ENCODE peak calls at places on chromosomes 6 and 20, in nine cellular contexts. U is endodermal cell, M is H9, W is adrenal gland, C is A549, X is SJSA1, B is IMR-90, Q is psoas muscle, T is DND-41. O is an unnamed sample.

GRCh38 chr6:155493694-155494143 is 38.1 kb upstream of the NOX3 start:
- DNase-seq in U (no peak), M (no peak), W (peak; percentile 44), C (peak; percentile 79), X (peak; percentile 92), B (peak; percentile 100), Q (peak; percentile 37), T (no peak), O (no peak)

GRCh38 chr20:20611165-20611564 is 101.3 kb downstream of the RALGAPA2 start:
- DNase-seq in U (no peak), M (no peak), W (no peak), C (no peak), X (no peak), B (no peak), Q (no peak), T (no peak), O (no peak)

GRCh38 chr20:49245921-49246740 is 26.9 kb downstream of the DDX27 start:
- DNase-seq in U (peak; percentile 72), M (peak; percentile 43), W (no peak), C (peak; percentile 73), X (peak; percentile 31), B (peak; percentile 55), Q (no peak), T (peak; percentile 38), O (no peak)

GRCh38 chr6:20403766-20404640 is 2.3 kb downstream of the E2F3 start:
- DNase-seq in U (peak; percentile 85), M (peak; percentile 56), W (no peak), C (peak; percentile 16), X (peak; percentile 61), B (peak; percentile 58), Q (peak; percentile 21), T (peak; percentile 79), O (no peak)

GRCh38 chr20:17990278-17990972 is 21.6 kb downstream of the MGME1 start:
- DNase-seq in U (no peak), M (no peak), W (no peak), C (no peak), X (no peak), B (peak; percentile 58), Q (no peak), T (no peak), O (no peak)

GRCh38 chr6:133983099-133983939 is 30.3 kb downstream of the TBPL1 start:
- DNase-seq in U (peak; percentile 57), M (no peak), W (no peak), C (no peak), X (peak; percentile 53), B (peak; percentile 53), Q (no peak), T (peak; percentile 88), O (peak; percentile 23)

GRCh38 chr20:58293453-58293852 is 16.1 kb upstream of the RAB22A start:
- DNase-seq in U (peak; percentile 72), M (peak; percentile 46), W (no peak), C (no peak), X (no peak), B (no peak), Q (no peak), T (no peak), O (no peak)

GRCh38 chr6:123873974-123874373 is 70.3 kb downstream of the NKAIN2 start:
- DNase-seq in U (no peak), M (no peak), W (no peak), C (no peak), X (no peak), B (no peak), Q (no peak), T (no peak), O (no peak)

DNA sequence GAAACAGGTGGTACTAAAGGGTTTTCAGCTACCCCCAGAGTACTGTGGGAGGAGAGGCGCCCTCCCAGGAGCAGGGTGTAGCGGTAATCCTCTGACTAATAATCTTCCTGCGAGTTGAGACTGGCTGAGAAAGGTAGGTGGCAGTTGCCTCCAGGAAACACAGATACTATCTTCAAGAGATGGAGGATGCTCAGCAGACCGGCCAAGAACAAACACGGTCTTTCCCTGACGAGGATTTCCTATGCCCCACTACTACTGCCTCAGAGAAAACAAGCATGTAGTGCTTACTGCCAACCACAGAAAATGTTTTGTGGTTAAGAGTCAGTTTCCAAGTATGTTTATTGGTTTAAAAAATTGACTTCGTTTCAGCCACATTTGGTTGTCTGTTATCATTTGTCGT is 26.8 kb downstream of the C6orf89 start:
- DNase-seq in U (no peak), M (no peak), W (no peak), C (no peak), X (peak; percentile 82), B (peak; percentile 89), Q (no peak), T (peak; percentile 90), O (peak; percentile 67)
- H3K4me1 ChIP-seq in U (no peaks in the 10 kb centered on the region), M (peaks cover 2% of the 10 kb centered on the region), W (peaks cover 13% of the 10 kb centered on the region), C (peaks cover 16% of the 10 kb centered on the region), X (peaks cover 39% of the 10 kb centered on the region), B (peaks cover 18% of the 10 kb centered on the region), Q (peaks cover 6% of the 10 kb centered on the region), T (peaks cover 51% of the 10 kb centered on the region), O (peaks cover 22% of the 10 kb centered on the region)

GRCh38 chr20:31673943-31674463 is 36.3 kb downstream of the COX4I2 start:
- DNase-seq in U (no peak), M (no peak), W (no peak), C (no peak), X (no peak), B (no peak), Q (no peak), T (peak; percentile 31), O (no peak)
- H3K4me1 ChIP-seq in U (peaks cover 13% of the 10 kb centered on the region), M (no peaks in the 10 kb centered on the region), W (peaks cover 57% of the 10 kb centered on the region), C (peaks cover 93% of the 10 kb centered on the region), X (peaks cover 81% of the 10 kb centered on the region), B (peaks cover 45% of the 10 kb centered on the region), Q (peaks cover 85% of the 10 kb centered on the region), T (peaks cover 87% of the 10 kb centered on the region), O (peaks cover 73% of the 10 kb centered on the region)

GRCh38 chr20:62926229-62927127 is at the start of gene DIDO1:
- DNase-seq in U (peak; percentile 93), M (peak; percentile 84), W (peak; percentile 87), C (peak; percentile 96), X (peak; percentile 88), B (peak; percentile 77), Q (peak; percentile 89), T (peak; percentile 89), O (peak; percentile 84)
- H3K4me1 ChIP-seq in U (peaks cover 9% of the 10 kb centered on the region), M (peaks cover 13% of the 10 kb centered on the region), W (peaks cover 37% of the 10 kb centered on the region), C (peaks cover 38% of the 10 kb centered on the region), X (peaks cover 64% of the 10 kb centered on the region), B (peaks cover 22% of the 10 kb centered on the region), Q (peaks cover 66% of the 10 kb centered on the region), T (peaks cover 84% of the 10 kb centered on the region), O (peaks cover 64% of the 10 kb centered on the region)

GRCh38 chr6:39202166-39202565 is 27.1 kb downstream of the KCNK5 start:
- DNase-seq in U (no peak), M (no peak), W (no peak), C (no peak), X (no peak), B (no peak), Q (no peak), T (no peak), O (no peak)

GRCh38 chr6:39200498-39201020 is 28.7 kb downstream of the KCNK5 start:
- DNase-seq in U (no peak), M (no peak), W (no peak), C (no peak), X (no peak), B (no peak), Q (no peak), T (no peak), O (no peak)

GRCh38 chr6:39204646-39205244 is 24.5 kb downstream of the KCNK5 start:
- DNase-seq in U (peak; percentile 86), M (peak; percentile 85), W (no peak), C (no peak), X (no peak), B (no peak), Q (no peak), T (no peak), O (no peak)

GRCh38 chr6:39203804-39204495 is 25.3 kb downstream of the KCNK5 start:
- DNase-seq in U (peak; percentile 67), M (peak; percentile 51), W (no peak), C (peak; percentile 62), X (no peak), B (no peak), Q (no peak), T (no peak), O (no peak)

GRCh38 chr6:39203398-39203797 is 25.9 kb downstream of the KCNK5 start:
- DNase-seq in U (no peak), M (no peak), W (no peak), C (no peak), X (no peak), B (no peak), Q (no peak), T (no peak), O (no peak)
- H3K4me1 ChIP-seq in U (peaks cover 23% of the 10 kb centered on the region), M (peaks cover 16% of the 10 kb centered on the region), W (peaks cover 4% of the 10 kb centered on the region), C (peaks cover 51% of the 10 kb centered on the region), X (no peaks in the 10 kb centered on the region), B (no peaks in the 10 kb centered on the region), Q (no peaks in the 10 kb centered on the region), T (no peaks in the 10 kb centered on the region), O (no peaks in the 10 kb centered on the region)

GRCh38 chr6:11427091-11427739 is 110.3 kb upstream of the TMEM170B start:
- DNase-seq in U (no peak), M (no peak), W (no peak), C (no peak), X (no peak), B (no peak), Q (no peak), T (no peak), O (no peak)

GRCh38 chr6:11428895-11429294 is 108.7 kb upstream of the TMEM170B start:
- DNase-seq in U (peak; percentile 78), M (no peak), W (no peak), C (no peak), X (peak; percentile 97), B (peak; percentile 76), Q (no peak), T (no peak), O (no peak)

GRCh38 chr6:11428351-11428750 is 109.2 kb upstream of the TMEM170B start:
- DNase-seq in U (no peak), M (no peak), W (no peak), C (no peak), X (no peak), B (no peak), Q (no peak), T (no peak), O (no peak)

GRCh38 chr6:11426571-11426970 is 111.0 kb upstream of the TMEM170B start:
- DNase-seq in U (no peak), M (no peak), W (no peak), C (no peak), X (no peak), B (no peak), Q (no peak), T (no peak), O (no peak)

GRCh38 chr6:11427827-11428245 is 109.7 kb upstream of the TMEM170B start:
- DNase-seq in U (no peak), M (no peak), W (no peak), C (no peak), X (peak; percentile 77), B (peak; percentile 33), Q (no peak), T (no peak), O (no peak)
- H3K4me1 ChIP-seq in U (peaks cover 21% of the 10 kb centered on the region), M (peaks cover 7% of the 10 kb centered on the region), W (no peaks in the 10 kb centered on the region), C (peaks cover 91% of the 10 kb centered on the region), X (peaks cover 83% of the 10 kb centered on the region), B (peaks cover 42% of the 10 kb centered on the region), Q (peaks cover 11% of the 10 kb centered on the region), T (no peaks in the 10 kb centered on the region), O (no peaks in the 10 kb centered on the region)

DNA sequence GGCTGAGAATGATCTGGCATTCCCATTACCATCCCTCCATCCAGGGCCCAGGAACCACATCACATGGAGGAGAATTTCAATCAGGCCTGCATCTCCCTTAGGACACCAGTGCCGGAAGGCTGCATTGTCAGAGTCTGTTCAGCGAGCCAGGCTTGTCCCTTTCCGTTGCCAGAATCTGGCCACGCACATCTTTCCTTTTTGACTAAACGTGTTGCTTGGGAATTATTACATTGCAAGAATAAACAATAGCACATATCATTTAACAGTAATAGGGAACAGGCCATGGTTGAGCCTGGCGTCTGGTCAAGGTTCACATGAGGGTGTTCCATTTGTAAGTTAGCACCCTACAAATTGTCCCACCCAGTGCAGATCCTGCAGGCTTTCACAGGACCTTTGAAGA is 42.8 kb downstream of the SOBP start:
- DNase-seq in U (no peak), M (no peak), W (no peak), C (no peak), X (no peak), B (no peak), Q (peak; percentile 48), T (no peak), O (no peak)
- H3K4me1 ChIP-seq in U (no peaks in the 10 kb centered on the region), M (peaks cover 20% of the 10 kb centered on the region), W (no peaks in the 10 kb centered on the region), C (no peaks in the 10 kb centered on the region), X (no peaks in the 10 kb centered on the region), B (no peaks in the 10 kb centered on the region), Q (peaks cover 7% of the 10 kb centered on the region), T (no peaks in the 10 kb centered on the region), O (no peaks in the 10 kb centered on the region)

O was measured in CD8-positive, alpha-beta memory T cell.